ENCODE peak calls at places on chromosomes 12 and 14, in four cellular contexts. One of them, this sample, is unnamed.

GRCh38 chr12:23204933-23205778 is 580.2 kb downstream of the ETNK1 start:
- DNase-seq in cardiac muscle cell: peak; percentile 65
- DNase-seq in thyroid gland: no peak
- DNase-seq in neural progenitor cell: peak; percentile 45
- DNase-seq in this sample: peak; percentile 24

GRCh38 chr12:90909069-90909676 is 45.8 kb downstream of the CCER1 start:
- DNase-seq in neural progenitor cell: peak; percentile 65
- DNase-seq in thyroid gland: peak; percentile 3
- DNase-seq in cardiac muscle cell: peak; percentile 73
- DNase-seq in this sample: peak; percentile 5

GRCh38 chr12:49809369-49810158 is 18.6 kb downstream of the NCKAP5L start:
- DNase-seq in cardiac muscle cell: peak; percentile 42
- DNase-seq in neural progenitor cell: peak; percentile 81
- DNase-seq in thyroid gland: no peak
- DNase-seq in this sample: no peak

GRCh38 chr14:60094306-60094897 is 2.7 kb downstream of the PCNX4 start:
- DNase-seq in cardiac muscle cell: peak; percentile 25
- DNase-seq in thyroid gland: no peak
- DNase-seq in neural progenitor cell: peak; percentile 27
- DNase-seq in this sample: no peak

GRCh38 chr12:27732281-27732680 is 21.6 kb downstream of the MRPS35 start:
- DNase-seq in neural progenitor cell: no peak
- DNase-seq in cardiac muscle cell: peak; percentile 2
- DNase-seq in thyroid gland: no peak
- DNase-seq in this sample: no peak

GRCh38 chr12:13573698-13574321 is 377.3 kb downstream of the EMP1 start:
- DNase-seq in thyroid gland: no peak
- DNase-seq in neural progenitor cell: no peak
- DNase-seq in cardiac muscle cell: no peak
- DNase-seq in this sample: no peak

GRCh38 chr12:20525064-20525610 is 156.8 kb downstream of the PDE3A start:
- DNase-seq in neural progenitor cell: no peak
- DNase-seq in cardiac muscle cell: no peak
- DNase-seq in thyroid gland: no peak
- DNase-seq in this sample: no peak

GRCh38 chr12:66280573-66280972 is 21.7 kb upstream of the HELB start:
- DNase-seq in cardiac muscle cell: no peak
- DNase-seq in neural progenitor cell: no peak
- DNase-seq in thyroid gland: no peak
- DNase-seq in this sample: no peak

GRCh38 chr14:78154827-78155226 is 15.3 kb upstream of the NRXN3 start:
- DNase-seq in cardiac muscle cell: no peak
- DNase-seq in thyroid gland: no peak
- DNase-seq in neural progenitor cell: peak; percentile 53
- DNase-seq in this sample: no peak

GRCh38 chr12:108609535-108610335 is 11.9 kb upstream of the TMEM119 start:
- DNase-seq in neural progenitor cell: no peak
- DNase-seq in thyroid gland: no peak
- DNase-seq in cardiac muscle cell: peak; percentile 34
- DNase-seq in this sample: no peak

GRCh38 chr12:53299101-53299453 is 418 bp upstream of the MYG1 start:
- DNase-seq in thyroid gland: no peak
- DNase-seq in neural progenitor cell: no peak
- DNase-seq in cardiac muscle cell: no peak
- DNase-seq in this sample: no peak

GRCh38 chr12:120922279-120922678 is 18.1 kb upstream of the SPPL3 start:
- DNase-seq in neural progenitor cell: peak; percentile 13
- DNase-seq in thyroid gland: no peak
- DNase-seq in cardiac muscle cell: no peak
- DNase-seq in this sample: no peak

GRCh38 chr12:51975196-51975595 is 23.7 kb downstream of the ACVR1B start:
- DNase-seq in thyroid gland: no peak
- DNase-seq in neural progenitor cell: no peak
- DNase-seq in cardiac muscle cell: no peak
- DNase-seq in this sample: no peak

GRCh38 chr12:31859232-31859977 is 99.8 kb upstream of the RESF1 start:
- DNase-seq in cardiac muscle cell: no peak
- DNase-seq in neural progenitor cell: no peak
- DNase-seq in thyroid gland: no peak
- DNase-seq in this sample: no peak

GRCh38 chr14:104749111-104749649 is 3.8 kb upstream of the SIVA1 start:
- DNase-seq in neural progenitor cell: peak; percentile 42
- DNase-seq in cardiac muscle cell: no peak
- DNase-seq in thyroid gland: no peak
- DNase-seq in this sample: no peak

GRCh38 chr12:108629156-108629555 is 4.5 kb downstream of the SELPLG start:
- DNase-seq in cardiac muscle cell: no peak
- DNase-seq in thyroid gland: no peak
- DNase-seq in neural progenitor cell: no peak
- DNase-seq in this sample: no peak

GRCh38 chr12:6430990-6431353 is 13.8 kb upstream of the CD27 start:
- DNase-seq in neural progenitor cell: no peak
- DNase-seq in cardiac muscle cell: no peak
- DNase-seq in thyroid gland: peak; percentile 27
- DNase-seq in this sample: no peak
- H3K4me3 ChIP-seq in neural progenitor cell: no peak overlapping the region
- H3K4me3 ChIP-seq in cardiac muscle cell: no peak overlapping the region
- H3K4me3 ChIP-seq in thyroid gland: no peak overlapping the region
- H3K4me3 ChIP-seq in this sample: peak overlapping the region; percentile 27

GRCh38 chr14:68447581-68448281 is 345.1 kb downstream of the ZFP36L1 start:
- DNase-seq in neural progenitor cell: no peak
- DNase-seq in cardiac muscle cell: no peak
- DNase-seq in thyroid gland: no peak
- DNase-seq in this sample: no peak

GRCh38 chr14:68442828-68443460 is 349.9 kb downstream of the ZFP36L1 start:
- DNase-seq in thyroid gland: no peak
- DNase-seq in neural progenitor cell: no peak
- DNase-seq in cardiac muscle cell: no peak
- DNase-seq in this sample: no peak

GRCh38 chr14:68446243-68447040 is 346.4 kb downstream of the ZFP36L1 start:
- DNase-seq in thyroid gland: no peak
- DNase-seq in cardiac muscle cell: no peak
- DNase-seq in neural progenitor cell: no peak
- DNase-seq in this sample: no peak

GRCh38 chr14:68441532-68441931 is 351.3 kb downstream of the ZFP36L1 start:
- DNase-seq in neural progenitor cell: no peak
- DNase-seq in thyroid gland: no peak
- DNase-seq in cardiac muscle cell: no peak
- DNase-seq in this sample: no peak

GRCh38 chr14:68444449-68445168 is 348.3 kb downstream of the ZFP36L1 start:
- DNase-seq in neural progenitor cell: no peak
- DNase-seq in thyroid gland: peak; percentile 40
- DNase-seq in cardiac muscle cell: no peak
- DNase-seq in this sample: no peak
- H3K27ac ChIP-seq in neural progenitor cell: no peak overlapping the region
- H3K27ac ChIP-seq in thyroid gland: no peak overlapping the region
- H3K27ac ChIP-seq in cardiac muscle cell: no peak overlapping the region
- H3K27ac ChIP-seq in this sample: no peak overlapping the region

GRCh38 chr14:61420326-61420725 is 98.9 kb downstream of the PRKCH start:
- DNase-seq in thyroid gland: peak; percentile 66
- DNase-seq in neural progenitor cell: no peak
- DNase-seq in cardiac muscle cell: no peak
- DNase-seq in this sample: no peak
- H3K4me1 ChIP-seq in thyroid gland: peaks cover 29% of the 10 kb centered on the region
- H3K4me1 ChIP-seq in neural progenitor cell: peaks cover 6% of the 10 kb centered on the region
- H3K4me1 ChIP-seq in cardiac muscle cell: peaks cover 63% of the 10 kb centered on the region
- H3K4me1 ChIP-seq in this sample: no peaks in the 10 kb centered on the region

GRCh38 chr12:16884819-16885218 is 278.9 kb upstream of the LMO3 start:
- DNase-seq in cardiac muscle cell: no peak
- DNase-seq in thyroid gland: no peak
- DNase-seq in neural progenitor cell: no peak
- DNase-seq in this sample: no peak

GRCh38 chr12:16884056-16884455 is 278.1 kb upstream of the LMO3 start:
- DNase-seq in neural progenitor cell: no peak
- DNase-seq in thyroid gland: no peak
- DNase-seq in cardiac muscle cell: no peak
- DNase-seq in this sample: no peak

GRCh38 chr12:16881986-16882385 is 276.0 kb upstream of the LMO3 start:
- DNase-seq in neural progenitor cell: no peak
- DNase-seq in thyroid gland: no peak
- DNase-seq in cardiac muscle cell: no peak
- DNase-seq in this sample: no peak

DNA sequence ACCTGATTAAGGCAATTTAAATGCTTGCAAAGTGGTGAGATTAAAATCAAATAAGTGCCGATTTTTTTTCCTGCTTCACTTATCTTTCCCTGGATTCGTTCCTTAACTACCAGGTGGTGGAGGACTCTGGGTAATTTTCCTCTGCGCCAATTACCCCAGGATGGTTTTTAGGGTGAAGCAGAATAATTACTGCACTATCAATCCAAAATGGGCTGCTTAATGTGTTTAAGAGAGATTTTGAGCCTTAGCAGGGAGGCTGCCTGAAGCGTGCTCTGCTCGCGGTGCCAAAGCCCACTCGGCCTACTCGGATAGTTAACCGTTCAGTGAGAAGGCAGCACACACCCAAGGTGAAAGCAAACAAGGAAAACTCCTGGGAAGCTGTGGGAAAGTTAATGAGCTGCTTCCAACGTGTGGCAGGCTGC is 274.9 kb upstream of the LMO3 start:
- DNase-seq in neural progenitor cell: peak; percentile 36
- DNase-seq in thyroid gland: peak; percentile 21
- DNase-seq in cardiac muscle cell: peak; percentile 14
- DNase-seq in this sample: no peak
- H3K4me3 ChIP-seq in neural progenitor cell: no peak overlapping the region
- H3K4me3 ChIP-seq in thyroid gland: no peak overlapping the region
- H3K4me3 ChIP-seq in cardiac muscle cell: no peak overlapping the region
- H3K4me3 ChIP-seq in this sample: peak overlapping the region; percentile 23

GRCh38 chr14:93956514-93957332 is 19.6 kb downstream of the ASB2 start:
- DNase-seq in neural progenitor cell: no peak
- DNase-seq in cardiac muscle cell: peak; percentile 85
- DNase-seq in thyroid gland: no peak
- DNase-seq in this sample: no peak

GRCh38 chr14:93956082-93956481 is 20.3 kb downstream of the ASB2 start:
- DNase-seq in cardiac muscle cell: no peak
- DNase-seq in neural progenitor cell: no peak
- DNase-seq in thyroid gland: no peak
- DNase-seq in this sample: no peak

GRCh38 chr14:93957751-93958566 is 18.4 kb downstream of the ASB2 start:
- DNase-seq in neural progenitor cell: no peak
- DNase-seq in thyroid gland: no peak
- DNase-seq in cardiac muscle cell: no peak
- DNase-seq in this sample: no peak

GRCh38 chr14:93958567-93959238 is 17.7 kb downstream of the ASB2 start:
- DNase-seq in cardiac muscle cell: no peak
- DNase-seq in thyroid gland: no peak
- DNase-seq in neural progenitor cell: no peak
- DNase-seq in this sample: no peak

DNA sequence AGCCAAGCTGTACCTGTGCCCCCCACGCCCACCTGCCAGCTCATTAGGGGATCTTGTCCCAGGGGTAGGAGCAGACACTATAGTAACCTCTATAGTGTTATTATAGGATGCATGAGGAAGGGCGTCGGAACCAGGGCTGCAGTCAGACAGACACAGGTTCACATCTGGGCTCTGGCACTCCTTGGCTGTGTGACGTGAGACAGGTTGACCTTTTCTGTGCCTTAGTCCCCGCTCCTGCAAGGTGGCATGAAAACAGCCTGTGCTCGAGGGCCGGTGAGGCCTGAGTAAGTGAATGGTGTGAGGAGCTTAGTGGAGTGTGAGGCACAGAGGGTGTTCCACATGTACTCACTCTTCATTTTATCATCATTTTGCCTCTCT is 19.0 kb downstream of the ASB2 start:
- DNase-seq in thyroid gland: no peak
- DNase-seq in cardiac muscle cell: no peak
- DNase-seq in neural progenitor cell: no peak
- DNase-seq in this sample: no peak
- H3K27ac ChIP-seq in thyroid gland: no peak overlapping the region
- H3K27ac ChIP-seq in cardiac muscle cell: peak overlapping the region; percentile 95
- H3K27ac ChIP-seq in neural progenitor cell: no peak overlapping the region
- H3K27ac ChIP-seq in this sample: peak overlapping the region; percentile 12

GRCh38 chr14:99730876-99731351 is 46.8 kb downstream of the CYP46A1 start:
- DNase-seq in thyroid gland: peak; percentile 2
- DNase-seq in cardiac muscle cell: no peak
- DNase-seq in neural progenitor cell: no peak
- DNase-seq in this sample: no peak
- H3K4me1 ChIP-seq in thyroid gland: no peaks in the 10 kb centered on the region
- H3K4me1 ChIP-seq in cardiac muscle cell: peaks cover 6% of the 10 kb centered on the region
- H3K4me1 ChIP-seq in neural progenitor cell: peaks cover 7% of the 10 kb centered on the region
- H3K4me1 ChIP-seq in this sample: peaks cover 12% of the 10 kb centered on the region

GRCh38 chr12:32983332-32983731 is 86.8 kb upstream of the PKP2 start:
- DNase-seq in thyroid gland: no peak
- DNase-seq in cardiac muscle cell: no peak
- DNase-seq in neural progenitor cell: no peak
- DNase-seq in this sample: no peak

GRCh38 chr12:32989705-32990104 is 93.1 kb upstream of the PKP2 start:
- DNase-seq in cardiac muscle cell: no peak
- DNase-seq in neural progenitor cell: no peak
- DNase-seq in thyroid gland: no peak
- DNase-seq in this sample: no peak

GRCh38 chr12:32988982-32989381 is 92.4 kb upstream of the PKP2 start:
- DNase-seq in thyroid gland: no peak
- DNase-seq in neural progenitor cell: peak; percentile 21
- DNase-seq in cardiac muscle cell: peak; percentile 14
- DNase-seq in this sample: no peak

GRCh38 chr12:32983968-32984367 is 87.4 kb upstream of the PKP2 start:
- DNase-seq in cardiac muscle cell: peak; percentile 17
- DNase-seq in thyroid gland: no peak
- DNase-seq in neural progenitor cell: peak; percentile 21
- DNase-seq in this sample: no peak

DNA sequence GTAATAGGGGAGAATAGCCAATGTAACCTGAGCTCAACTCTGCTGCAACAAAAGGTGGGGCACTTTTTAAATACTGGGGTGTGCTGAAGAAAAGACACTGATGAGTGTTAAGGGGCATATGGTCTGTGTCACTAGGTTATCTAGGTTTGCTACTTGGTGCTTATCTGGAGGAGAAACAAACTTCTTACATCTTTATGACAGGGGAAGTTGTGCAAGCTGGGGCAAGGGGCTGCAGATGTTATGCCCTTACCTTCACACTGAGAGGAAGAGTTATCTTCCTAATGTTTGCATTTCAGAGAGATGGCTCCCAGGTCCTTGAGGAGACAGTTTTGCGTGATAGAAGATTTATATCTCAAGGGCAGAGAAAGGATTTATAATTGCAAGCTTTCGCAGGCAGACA is 90.9 kb upstream of the PKP2 start:
- DNase-seq in neural progenitor cell: no peak
- DNase-seq in cardiac muscle cell: no peak
- DNase-seq in thyroid gland: no peak
- DNase-seq in this sample: no peak
- H3K4me3 ChIP-seq in neural progenitor cell: no peak overlapping the region
- H3K4me3 ChIP-seq in cardiac muscle cell: no peak overlapping the region
- H3K4me3 ChIP-seq in thyroid gland: no peak overlapping the region
- H3K4me3 ChIP-seq in this sample: no peak overlapping the region